ENCODE peak calls at places on chromosome 15, in six cellular contexts. J, M, Y, K, E and B are unnamed samples.

GRCh38 chr15:68431037-68431791 is 749 bp downstream of the ITGA11 start:
- DNase-seq in E (no peak), K (no peak), Y (no peak), M (peak; percentile 17), J (no peak), B (peak; percentile 8)

GRCh38 chr15:45642203-45642932 is 7.5 kb downstream of the SQOR start:
- DNase-seq in M (no peak), J (no peak), K (peak; percentile 24), E (peak; percentile 76), Y (no peak), B (no peak)

GRCh38 chr15:95770191-95770590 is 560.3 kb upstream of the NR2F2 start:
- DNase-seq in J (no peak), Y (no peak), E (no peak), K (peak; percentile 62), M (no peak), B (no peak)

GRCh38 chr15:63970723-63971426 is 75.4 kb downstream of the DAPK2 start:
- DNase-seq in J (no peak), Y (no peak), E (peak; percentile 3), M (no peak), K (no peak), B (no peak)

GRCh38 chr15:82122754-82123400 is 77.1 kb upstream of the MEX3B start:
- DNase-seq in K (peak; percentile 99), M (peak; percentile 25), E (peak; percentile 98), J (no peak), Y (no peak), B (peak; percentile 77)

GRCh38 chr15:25795061-25795460 is 68.1 kb downstream of the ATP10A start:
- DNase-seq in K (no peak), M (no peak), J (no peak), E (no peak), Y (no peak), B (no peak)

GRCh38 chr15:89130194-89130593 is 41.9 kb downstream of the ABHD2 start:
- DNase-seq in Y (peak; percentile 14), M (no peak), K (no peak), E (no peak), J (no peak), B (no peak)

GRCh38 chr15:90666135-90666909 is 50.8 kb upstream of the BLM start:
- DNase-seq in K (no peak), M (no peak), E (no peak), J (no peak), Y (no peak), B (no peak)

GRCh38 chr15:101359365-101359947 is 64.4 kb upstream of the SNRPA1 start:
- DNase-seq in M (no peak), Y (no peak), K (peak; percentile 92), E (no peak), J (peak; percentile 20), B (no peak)

GRCh38 chr15:75884041-75884440 is 19.6 kb upstream of the FBXO22 start:
- DNase-seq in M (no peak), J (no peak), E (no peak), K (no peak), Y (no peak), B (no peak)

GRCh38 chr15:48170981-48171380 is 7.1 kb downstream of the MYEF2 start:
- DNase-seq in J (no peak), M (no peak), E (no peak), Y (no peak), K (no peak), B (no peak)

GRCh38 chr15:68054658-68055223 is 626 bp downstream of the PIAS1 start:
- DNase-seq in K (peak; percentile 50), Y (peak; percentile 32), E (peak; percentile 55), M (peak; percentile 49), J (peak; percentile 81), B (peak; percentile 34)

GRCh38 chr15:80660114-80660513 is 35.0 kb upstream of the ABHD17C start:
- DNase-seq in E (peak; percentile 39), K (peak; percentile 81), Y (no peak), J (peak; percentile 76), M (peak; percentile 39), B (no peak)

GRCh38 chr15:88975891-88976290 is 62.7 kb upstream of the MFGE8 start:
- DNase-seq in J (no peak), Y (no peak), E (peak; percentile 36), M (no peak), K (no peak), B (no peak)